ENCODE peak calls at places on chromosomes 6 and 20, in six cellular contexts. U is A549, I is HEK293T, W is IMR-90, V is GM12878, Q is K562. K is an unnamed sample.

GRCh38 chr6:51559059-51559458 is 528.4 kb downstream of the PKHD1 start:
- DNase-seq in U (no peak), I (no peak), W (no peak), V (no peak), Q (no peak), K (peak)

GRCh38 chr6:6834356-6835342 is 246.1 kb downstream of the LY86 start:
- DNase-seq in U (no peak), I (no peak), W (no peak), V (no peak), Q (no peak), K (no peak)

GRCh38 chr20:50341880-50342637 is 151.4 kb downstream of the CEBPB start:
- DNase-seq in U (no peak), I (no peak), W (no peak), V (no peak), Q (no peak), K (no peak)

GRCh38 chr20:23230766-23231385 is 119.7 kb upstream of the NXT1 start:
- DNase-seq in U (no peak), I (no peak), W (no peak), V (no peak), Q (no peak), K (no peak)

GRCh38 chr20:208937-209566 is 18.0 kb upstream of the DEFB129 start:
- DNase-seq in U (peak), I (peak), W (peak), V (no peak), Q (peak), K (peak)

GRCh38 chr20:58981564-58982364 is 708 bp downstream of the NELFCD start:
- DNase-seq in U (peak), I (no peak), W (peak), V (no peak), Q (peak), K (peak)

GRCh38 chr6:112343375-112343774 is 3.8 kb upstream of the RFPL4B start:
- DNase-seq in U (no peak), I (no peak), W (no peak), V (no peak), Q (no peak), K (no peak)

GRCh38 chr20:17631576-17632319 is 50.3 kb downstream of the RRBP1 start:
- DNase-seq in U (no peak), I (no peak), W (no peak), V (no peak), Q (no peak), K (no peak)

GRCh38 chr6:106750146-106750900 is 120.9 kb downstream of the QRSL1 start:
- DNase-seq in U (no peak), I (no peak), W (no peak), V (no peak), Q (no peak), K (no peak)

GRCh38 chr6:160024152-160024551 is 55.3 kb downstream of the IGF2R start:
- DNase-seq in U (no peak), I (no peak), W (no peak), V (no peak), Q (no peak), K (no peak)

GRCh38 chr6:42279144-42279781 is 61.6 kb upstream of the MRPS10 start:
- DNase-seq in U (peak), I (no peak), W (peak), V (no peak), Q (no peak), K (no peak)

GRCh38 chr6:110185879-110186278 is 5.7 kb downstream of the CDC40 start:
- DNase-seq in U (no peak), I (no peak), W (no peak), V (no peak), Q (no peak), K (no peak)

GRCh38 chr6:110195639-110196038 is 15.4 kb downstream of the CDC40 start:
- DNase-seq in U (no peak), I (no peak), W (no peak), V (no peak), Q (no peak), K (no peak)

GRCh38 chr6:110191477-110191876 is 11.2 kb downstream of the CDC40 start:
- DNase-seq in U (no peak), I (no peak), W (no peak), V (no peak), Q (no peak), K (no peak)

GRCh38 chr6:110188791-110189190 is 8.6 kb downstream of the CDC40 start:
- DNase-seq in U (no peak), I (no peak), W (peak), V (no peak), Q (no peak), K (no peak)

DNA sequence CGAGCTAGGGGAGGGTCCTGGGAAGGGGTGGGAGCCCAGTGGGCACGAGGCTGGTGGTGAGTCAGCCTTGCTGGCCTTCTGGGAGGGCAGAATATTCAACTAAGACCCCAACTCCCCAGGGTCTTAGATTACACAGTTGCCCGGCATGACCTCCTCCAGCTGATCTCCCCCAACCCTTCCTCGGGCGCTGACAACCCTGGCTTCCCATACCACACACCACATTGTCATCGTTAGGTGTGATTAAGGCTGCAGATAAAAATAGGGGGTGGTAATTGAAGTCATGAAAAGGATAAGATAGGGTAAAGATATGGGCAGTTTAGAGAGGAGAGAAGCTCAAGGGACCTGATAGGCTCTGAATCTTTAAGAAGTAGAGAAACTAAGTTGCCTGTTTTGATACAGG is 10.5 kb downstream of the CDC40 start:
- DNase-seq in U (no peak), I (no peak), W (no peak), V (no peak), Q (no peak), K (no peak)
- TF ChIP-seq BHLHE40 in U (no peak), I (no peak), W (no peak), V (no peak), Q (no peak), K (no peak)

GRCh38 chr20:62787866-62788265 is 8.4 kb upstream of the MRGBP start:
- DNase-seq in U (no peak), I (no peak), W (no peak), V (no peak), Q (no peak), K (no peak)
- TF ChIP-seq BHLHE40 in U (no peak), I (no peak), W (no peak), V (no peak), Q (no peak), K (no peak)

DNA sequence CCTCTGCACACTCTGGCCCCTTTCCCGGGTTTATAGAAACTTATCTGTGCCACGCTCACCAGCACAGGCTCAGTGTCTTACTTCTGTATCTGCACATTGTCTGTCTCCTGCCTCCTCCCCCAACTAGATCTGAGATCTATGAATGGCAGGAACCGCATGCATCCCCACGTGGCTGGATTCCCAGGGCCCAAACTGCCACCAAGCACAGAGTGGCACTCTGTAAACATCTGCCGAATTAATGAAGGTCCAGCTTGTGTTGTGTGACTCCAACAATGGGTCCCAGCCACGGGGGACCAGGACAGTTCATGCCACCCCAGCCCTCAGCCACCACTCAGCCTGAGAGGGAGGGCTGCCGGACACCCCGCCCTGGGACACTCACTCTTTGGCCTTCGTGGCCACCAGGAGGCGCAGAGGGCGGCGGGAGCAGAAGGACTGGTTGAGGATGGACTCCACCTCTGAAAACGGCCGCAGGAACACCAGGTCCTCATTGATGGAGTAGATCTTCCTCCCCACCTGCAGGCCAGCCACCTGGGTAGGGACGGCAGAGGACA is 171.1 kb downstream of the PREX1 start:
- DNase-seq in U (peak), I (peak), W (no peak), V (no peak), Q (peak), K (peak)
- TF ChIP-seq BHLHE40 in U (no peak), I (no peak), W (no peak), V (no peak), Q (no peak), K (peak)

GRCh38 chr6:130628862-130629261 is 198.3 kb upstream of the SMLR1 start:
- DNase-seq in U (no peak), I (no peak), W (no peak), V (no peak), Q (no peak), K (no peak)

GRCh38 chr6:130632288-130632687 is 194.9 kb upstream of the SMLR1 start:
- DNase-seq in U (no peak), I (no peak), W (no peak), V (no peak), Q (no peak), K (peak)

GRCh38 chr6:130629640-130630039 is 197.6 kb upstream of the SMLR1 start:
- DNase-seq in U (no peak), I (no peak), W (no peak), V (no peak), Q (no peak), K (no peak)

DNA sequence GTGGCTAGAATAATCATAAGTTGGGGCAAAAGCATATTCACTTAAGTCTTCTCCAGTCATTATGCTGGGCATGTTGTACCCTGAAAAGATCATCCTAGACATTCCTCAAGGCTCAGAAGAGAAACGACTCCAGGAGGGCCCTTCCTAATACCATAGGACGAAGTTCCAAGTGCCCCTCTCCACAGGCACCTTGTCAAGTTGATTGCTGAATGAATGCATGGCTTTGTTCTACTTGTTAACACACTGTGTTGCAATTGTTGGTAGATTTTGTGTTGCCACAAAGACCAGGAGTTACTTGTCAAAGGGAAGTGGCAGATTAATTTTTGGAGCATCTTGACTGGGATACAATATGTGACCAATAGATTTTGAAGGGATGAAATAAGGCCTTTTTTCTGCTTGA is 194.3 kb upstream of the SMLR1 start:
- DNase-seq in U (no peak), I (no peak), W (no peak), V (no peak), Q (no peak), K (no peak)
- TF ChIP-seq BHLHE40 in U (no peak), I (no peak), W (no peak), V (no peak), Q (no peak), K (no peak)

GRCh38 chr6:31204751-31205145 is 34.3 kb upstream of the POU5F1 start:
- DNase-seq in U (no peak), I (no peak), W (peak), V (no peak), Q (no peak), K (no peak)

GRCh38 chr6:31197559-31198305 is 27.2 kb upstream of the POU5F1 start:
- DNase-seq in U (peak), I (peak), W (peak), V (peak), Q (peak), K (peak)

GRCh38 chr6:31203345-31203979 is 33.0 kb upstream of the POU5F1 start:
- DNase-seq in U (peak), I (no peak), W (peak), V (peak), Q (peak), K (peak)

GRCh38 chr6:31205638-31206037 is 35.2 kb upstream of the POU5F1 start:
- DNase-seq in U (no peak), I (no peak), W (no peak), V (no peak), Q (no peak), K (no peak)

GRCh38 chr6:31202259-31203166 is 32.0 kb upstream of the POU5F1 start:
- DNase-seq in U (no peak), I (no peak), W (no peak), V (no peak), Q (no peak), K (no peak)
- TF ChIP-seq BHLHE40 in U (no peak), I (no peak), W (no peak), V (no peak), Q (no peak), K (no peak)

GRCh38 chr6:105745464-105746129 is 340.5 kb upstream of the PRDM1 start:
- DNase-seq in U (no peak), I (no peak), W (no peak), V (no peak), Q (no peak), K (no peak)

GRCh38 chr6:105746130-105746505 is 340.0 kb upstream of the PRDM1 start:
- DNase-seq in U (no peak), I (no peak), W (no peak), V (no peak), Q (no peak), K (no peak)

GRCh38 chr6:105744815-105745214 is 341.3 kb upstream of the PRDM1 start:
- DNase-seq in U (no peak), I (no peak), W (peak), V (no peak), Q (no peak), K (no peak)

GRCh38 chr6:105739764-105740163 is 336.9 kb upstream of the PREP start:
- DNase-seq in U (no peak), I (no peak), W (no peak), V (no peak), Q (no peak), K (no peak)

DNA sequence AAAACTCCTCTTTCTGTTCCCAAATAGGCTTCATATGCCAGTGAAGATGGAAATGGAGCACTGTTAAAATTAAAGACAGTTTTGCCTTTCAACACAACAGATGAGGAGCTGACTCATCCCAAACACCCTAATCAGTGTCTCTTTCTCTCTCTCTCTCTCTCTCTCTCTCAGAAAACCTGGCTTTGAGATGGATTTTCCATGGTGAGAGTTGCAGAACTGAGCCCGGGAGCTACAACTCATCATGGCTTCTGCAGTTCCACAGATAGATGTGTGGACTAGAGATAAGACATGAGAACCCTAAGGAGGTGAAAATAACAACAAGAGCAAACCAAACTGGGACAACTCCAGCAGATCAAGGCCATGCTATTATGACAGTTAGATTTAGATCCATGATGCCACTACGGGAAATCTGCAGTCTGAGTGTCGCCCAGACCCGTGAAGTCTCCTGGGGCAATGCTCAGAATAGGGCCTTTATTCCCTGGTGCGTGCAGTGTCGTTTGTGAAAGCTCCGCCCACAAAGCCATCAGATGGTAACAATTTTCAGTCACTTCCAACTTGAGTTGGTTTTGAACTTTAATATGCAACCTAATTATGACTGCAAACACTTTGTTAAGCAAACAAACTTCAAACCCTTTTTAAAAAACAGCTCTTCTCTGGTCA is 338.2 kb upstream of the PREP start:
- DNase-seq in U (no peak), I (no peak), W (peak), V (no peak), Q (peak), K (no peak)
- TF ChIP-seq BHLHE40 in U (no peak), I (no peak), W (no peak), V (no peak), Q (no peak), K (no peak)

GRCh38 chr6:167566711-167567141 is 241.8 kb downstream of the TTLL2 start:
- DNase-seq in U (no peak), I (no peak), W (no peak), V (no peak), Q (no peak), K (no peak)

GRCh38 chr6:167569879-167570278 is 245.0 kb downstream of the TTLL2 start:
- DNase-seq in U (no peak), I (no peak), W (no peak), V (no peak), Q (no peak), K (no peak)

GRCh38 chr6:167567142-167568033 is 242.5 kb downstream of the TTLL2 start:
- DNase-seq in U (no peak), I (no peak), W (no peak), V (no peak), Q (no peak), K (no peak)

GRCh38 chr6:167569041-167569805 is 244.3 kb downstream of the TTLL2 start:
- DNase-seq in U (no peak), I (no peak), W (no peak), V (no peak), Q (no peak), K (no peak)

DNA sequence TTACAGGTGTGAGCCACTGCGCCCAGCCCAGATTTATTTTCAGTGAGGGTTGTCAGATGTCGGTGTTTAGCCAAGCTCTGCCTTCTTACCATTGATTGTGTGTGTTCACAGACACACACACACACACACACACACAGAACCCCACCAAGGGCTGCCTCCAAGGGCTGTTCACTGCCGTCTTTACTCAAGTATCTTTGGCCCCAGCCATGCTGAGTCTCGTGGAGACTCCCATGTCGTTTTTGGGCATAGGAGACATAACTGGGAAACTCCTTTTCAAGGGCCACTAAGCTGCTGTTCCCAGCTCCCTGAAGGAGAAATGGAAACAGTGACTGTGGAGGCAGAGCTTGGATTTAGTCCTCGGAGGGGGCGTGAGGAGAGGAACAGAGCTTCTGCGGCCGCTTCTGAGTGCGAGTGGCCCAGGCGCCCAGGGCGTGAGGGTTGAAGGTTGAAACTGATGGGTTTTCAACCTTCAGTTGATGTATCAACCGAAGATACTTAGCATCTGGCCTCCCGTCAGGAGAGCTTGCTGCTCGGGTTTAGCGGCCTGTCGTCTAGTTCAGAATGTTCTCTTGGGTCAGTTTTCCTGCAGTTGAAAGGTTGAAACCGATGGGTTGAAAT is 243.6 kb downstream of the TTLL2 start:
- DNase-seq in U (no peak), I (no peak), W (no peak), V (no peak), Q (no peak), K (no peak)
- TF ChIP-seq BHLHE40 in U (no peak), I (no peak), W (no peak), V (no peak), Q (no peak), K (no peak)